ENCODE peak calls at places on chromosomes 6 and 20, in ten cellular contexts. One of them, this sample, is unnamed.

GRCh38 chr6:44146685-44147084 is 11.9 kb upstream of the CAPN11 start:
- DNase-seq in A549: no peak
- DNase-seq in stimulated activated CD4-positive, alpha-beta T cell treated with anti-CD3 and anti-CD28 coated beads, Interleukin-4, amount 100 ng/mL, for 4 hours: no peak
- DNase-seq in heart right ventricle: no peak
- DNase-seq in lower leg skin: no peak
- DNase-seq in activated T-helper 1 cell treated with anti-CD3 and anti-CD28 coated beads, Interleukin-12 subunit alpha, Interleukin-12 subunit beta, Interleukin-2, Interleukin-4 antibody, amounts not matched to agents 30 ng/mL and 10 ng/mL and 1 ng/mL, durations not matched to agents 14 hours and 24 hours and 36 hours: no peak
- DNase-seq in fibroblast of pulmonary artery: no peak
- DNase-seq in amygdala: no peak
- DNase-seq in WTC11: no peak
- DNase-seq in neuronal stem cell: no peak
- DNase-seq in this sample: no peak

GRCh38 chr6:28643017-28643740 is 117.5 kb downstream of the GPX5 start:
- DNase-seq in WTC11: peak; percentile 78
- DNase-seq in activated T-helper 1 cell treated with anti-CD3 and anti-CD28 coated beads, Interleukin-12 subunit alpha, Interleukin-12 subunit beta, Interleukin-2, Interleukin-4 antibody, amounts not matched to agents 30 ng/mL and 10 ng/mL and 1 ng/mL, durations not matched to agents 14 hours and 24 hours and 36 hours: no peak
- DNase-seq in amygdala: no peak
- DNase-seq in heart right ventricle: no peak
- DNase-seq in A549: peak; percentile 87
- DNase-seq in stimulated activated CD4-positive, alpha-beta T cell treated with anti-CD3 and anti-CD28 coated beads, Interleukin-4, amount 100 ng/mL, for 4 hours: no peak
- DNase-seq in neuronal stem cell: no peak
- DNase-seq in lower leg skin: no peak
- DNase-seq in fibroblast of pulmonary artery: peak; percentile 68
- DNase-seq in this sample: no peak

GRCh38 chr6:159095561-159096095 is 50.8 kb upstream of the TAGAP start:
- DNase-seq in heart right ventricle: no peak
- DNase-seq in amygdala: no peak
- DNase-seq in activated T-helper 1 cell treated with anti-CD3 and anti-CD28 coated beads, Interleukin-12 subunit alpha, Interleukin-12 subunit beta, Interleukin-2, Interleukin-4 antibody, amounts not matched to agents 30 ng/mL and 10 ng/mL and 1 ng/mL, durations not matched to agents 14 hours and 24 hours and 36 hours: no peak
- DNase-seq in lower leg skin: no peak
- DNase-seq in stimulated activated CD4-positive, alpha-beta T cell treated with anti-CD3 and anti-CD28 coated beads, Interleukin-4, amount 100 ng/mL, for 4 hours: no peak
- DNase-seq in neuronal stem cell: no peak
- DNase-seq in A549: no peak
- DNase-seq in WTC11: no peak
- DNase-seq in fibroblast of pulmonary artery: no peak
- DNase-seq in this sample: no peak

GRCh38 chr6:57108691-57109090 is 18.7 kb downstream of the ZNF451 start:
- DNase-seq in fibroblast of pulmonary artery: no peak
- DNase-seq in amygdala: no peak
- DNase-seq in neuronal stem cell: no peak
- DNase-seq in stimulated activated CD4-positive, alpha-beta T cell treated with anti-CD3 and anti-CD28 coated beads, Interleukin-4, amount 100 ng/mL, for 4 hours: no peak
- DNase-seq in heart right ventricle: no peak
- DNase-seq in WTC11: no peak
- DNase-seq in lower leg skin: no peak
- DNase-seq in A549: no peak
- DNase-seq in activated T-helper 1 cell treated with anti-CD3 and anti-CD28 coated beads, Interleukin-12 subunit alpha, Interleukin-12 subunit beta, Interleukin-2, Interleukin-4 antibody, amounts not matched to agents 30 ng/mL and 10 ng/mL and 1 ng/mL, durations not matched to agents 14 hours and 24 hours and 36 hours: no peak
- DNase-seq in this sample: no peak

GRCh38 chr6:56657364-56657763 is 14.7 kb upstream of the DST start:
- DNase-seq in neuronal stem cell: no peak
- DNase-seq in heart right ventricle: no peak
- DNase-seq in fibroblast of pulmonary artery: no peak
- DNase-seq in stimulated activated CD4-positive, alpha-beta T cell treated with anti-CD3 and anti-CD28 coated beads, Interleukin-4, amount 100 ng/mL, for 4 hours: no peak
- DNase-seq in amygdala: no peak
- DNase-seq in activated T-helper 1 cell treated with anti-CD3 and anti-CD28 coated beads, Interleukin-12 subunit alpha, Interleukin-12 subunit beta, Interleukin-2, Interleukin-4 antibody, amounts not matched to agents 30 ng/mL and 10 ng/mL and 1 ng/mL, durations not matched to agents 14 hours and 24 hours and 36 hours: no peak
- DNase-seq in A549: no peak
- DNase-seq in WTC11: no peak
- DNase-seq in lower leg skin: no peak
- DNase-seq in this sample: no peak

GRCh38 chr6:72040106-72040505 is 153.8 kb downstream of the RIMS1 start:
- DNase-seq in stimulated activated CD4-positive, alpha-beta T cell treated with anti-CD3 and anti-CD28 coated beads, Interleukin-4, amount 100 ng/mL, for 4 hours: no peak
- DNase-seq in A549: no peak
- DNase-seq in neuronal stem cell: no peak
- DNase-seq in heart right ventricle: no peak
- DNase-seq in activated T-helper 1 cell treated with anti-CD3 and anti-CD28 coated beads, Interleukin-12 subunit alpha, Interleukin-12 subunit beta, Interleukin-2, Interleukin-4 antibody, amounts not matched to agents 30 ng/mL and 10 ng/mL and 1 ng/mL, durations not matched to agents 14 hours and 24 hours and 36 hours: no peak
- DNase-seq in fibroblast of pulmonary artery: no peak
- DNase-seq in WTC11: no peak
- DNase-seq in lower leg skin: no peak
- DNase-seq in amygdala: no peak
- DNase-seq in this sample: no peak

GRCh38 chr20:45968081-45968671 is 3.8 kb downstream of the ZNF335 start:
- DNase-seq in lower leg skin: no peak
- DNase-seq in amygdala: no peak
- DNase-seq in A549: no peak
- DNase-seq in WTC11: no peak
- DNase-seq in stimulated activated CD4-positive, alpha-beta T cell treated with anti-CD3 and anti-CD28 coated beads, Interleukin-4, amount 100 ng/mL, for 4 hours: no peak
- DNase-seq in neuronal stem cell: no peak
- DNase-seq in fibroblast of pulmonary artery: no peak
- DNase-seq in activated T-helper 1 cell treated with anti-CD3 and anti-CD28 coated beads, Interleukin-12 subunit alpha, Interleukin-12 subunit beta, Interleukin-2, Interleukin-4 antibody, amounts not matched to agents 30 ng/mL and 10 ng/mL and 1 ng/mL, durations not matched to agents 14 hours and 24 hours and 36 hours: no peak
- DNase-seq in heart right ventricle: no peak
- DNase-seq in this sample: no peak

GRCh38 chr6:111534366-111534765 is 51.3 kb upstream of the REV3L start:
- DNase-seq in A549: peak; percentile 7
- DNase-seq in amygdala: no peak
- DNase-seq in neuronal stem cell: no peak
- DNase-seq in WTC11: no peak
- DNase-seq in lower leg skin: no peak
- DNase-seq in stimulated activated CD4-positive, alpha-beta T cell treated with anti-CD3 and anti-CD28 coated beads, Interleukin-4, amount 100 ng/mL, for 4 hours: no peak
- DNase-seq in activated T-helper 1 cell treated with anti-CD3 and anti-CD28 coated beads, Interleukin-12 subunit alpha, Interleukin-12 subunit beta, Interleukin-2, Interleukin-4 antibody, amounts not matched to agents 30 ng/mL and 10 ng/mL and 1 ng/mL, durations not matched to agents 14 hours and 24 hours and 36 hours: no peak
- DNase-seq in fibroblast of pulmonary artery: peak; percentile 65
- DNase-seq in heart right ventricle: peak; percentile 46
- DNase-seq in this sample: peak; percentile 45

GRCh38 chr20:58495623-58496428 is 19.4 kb downstream of the APCDD1L start:
- DNase-seq in fibroblast of pulmonary artery: no peak
- DNase-seq in neuronal stem cell: no peak
- DNase-seq in activated T-helper 1 cell treated with anti-CD3 and anti-CD28 coated beads, Interleukin-12 subunit alpha, Interleukin-12 subunit beta, Interleukin-2, Interleukin-4 antibody, amounts not matched to agents 30 ng/mL and 10 ng/mL and 1 ng/mL, durations not matched to agents 14 hours and 24 hours and 36 hours: no peak
- DNase-seq in lower leg skin: no peak
- DNase-seq in A549: no peak
- DNase-seq in stimulated activated CD4-positive, alpha-beta T cell treated with anti-CD3 and anti-CD28 coated beads, Interleukin-4, amount 100 ng/mL, for 4 hours: no peak
- DNase-seq in heart right ventricle: no peak
- DNase-seq in WTC11: no peak
- DNase-seq in amygdala: no peak
- DNase-seq in this sample: no peak

GRCh38 chr6:160428069-160428430 is 79.9 kb downstream of the SLC22A3 start:
- DNase-seq in heart right ventricle: peak; percentile 62
- DNase-seq in amygdala: no peak
- DNase-seq in A549: no peak
- DNase-seq in WTC11: no peak
- DNase-seq in stimulated activated CD4-positive, alpha-beta T cell treated with anti-CD3 and anti-CD28 coated beads, Interleukin-4, amount 100 ng/mL, for 4 hours: no peak
- DNase-seq in lower leg skin: no peak
- DNase-seq in activated T-helper 1 cell treated with anti-CD3 and anti-CD28 coated beads, Interleukin-12 subunit alpha, Interleukin-12 subunit beta, Interleukin-2, Interleukin-4 antibody, amounts not matched to agents 30 ng/mL and 10 ng/mL and 1 ng/mL, durations not matched to agents 14 hours and 24 hours and 36 hours: no peak
- DNase-seq in fibroblast of pulmonary artery: peak; percentile 90
- DNase-seq in neuronal stem cell: no peak
- DNase-seq in this sample: peak; percentile 17

GRCh38 chr6:28585335-28585734 is 59.7 kb downstream of the GPX5 start:
- DNase-seq in heart right ventricle: no peak
- DNase-seq in stimulated activated CD4-positive, alpha-beta T cell treated with anti-CD3 and anti-CD28 coated beads, Interleukin-4, amount 100 ng/mL, for 4 hours: no peak
- DNase-seq in lower leg skin: no peak
- DNase-seq in activated T-helper 1 cell treated with anti-CD3 and anti-CD28 coated beads, Interleukin-12 subunit alpha, Interleukin-12 subunit beta, Interleukin-2, Interleukin-4 antibody, amounts not matched to agents 30 ng/mL and 10 ng/mL and 1 ng/mL, durations not matched to agents 14 hours and 24 hours and 36 hours: no peak
- DNase-seq in fibroblast of pulmonary artery: peak; percentile 85
- DNase-seq in neuronal stem cell: no peak
- DNase-seq in amygdala: no peak
- DNase-seq in WTC11: no peak
- DNase-seq in A549: no peak
- DNase-seq in this sample: no peak

GRCh38 chr6:9830808-9831207 is 584.1 kb downstream of the TFAP2A start:
- DNase-seq in lower leg skin: no peak
- DNase-seq in neuronal stem cell: no peak
- DNase-seq in heart right ventricle: no peak
- DNase-seq in WTC11: no peak
- DNase-seq in fibroblast of pulmonary artery: peak; percentile 4
- DNase-seq in stimulated activated CD4-positive, alpha-beta T cell treated with anti-CD3 and anti-CD28 coated beads, Interleukin-4, amount 100 ng/mL, for 4 hours: no peak
- DNase-seq in amygdala: no peak
- DNase-seq in A549: no peak
- DNase-seq in activated T-helper 1 cell treated with anti-CD3 and anti-CD28 coated beads, Interleukin-12 subunit alpha, Interleukin-12 subunit beta, Interleukin-2, Interleukin-4 antibody, amounts not matched to agents 30 ng/mL and 10 ng/mL and 1 ng/mL, durations not matched to agents 14 hours and 24 hours and 36 hours: no peak
- DNase-seq in this sample: no peak

GRCh38 chr6:350371-350770 is 41.2 kb upstream of the IRF4 start:
- DNase-seq in lower leg skin: no peak
- DNase-seq in neuronal stem cell: no peak
- DNase-seq in stimulated activated CD4-positive, alpha-beta T cell treated with anti-CD3 and anti-CD28 coated beads, Interleukin-4, amount 100 ng/mL, for 4 hours: no peak
- DNase-seq in amygdala: no peak
- DNase-seq in WTC11: no peak
- DNase-seq in fibroblast of pulmonary artery: no peak
- DNase-seq in activated T-helper 1 cell treated with anti-CD3 and anti-CD28 coated beads, Interleukin-12 subunit alpha, Interleukin-12 subunit beta, Interleukin-2, Interleukin-4 antibody, amounts not matched to agents 30 ng/mL and 10 ng/mL and 1 ng/mL, durations not matched to agents 14 hours and 24 hours and 36 hours: no peak
- DNase-seq in A549: no peak
- DNase-seq in heart right ventricle: no peak
- DNase-seq in this sample: no peak

GRCh38 chr20:56995635-56996075 is 270.8 kb downstream of the BMP7 start:
- DNase-seq in amygdala: no peak
- DNase-seq in A549: peak; percentile 36
- DNase-seq in lower leg skin: no peak
- DNase-seq in neuronal stem cell: peak; percentile 41
- DNase-seq in WTC11: peak; percentile 78
- DNase-seq in fibroblast of pulmonary artery: peak; percentile 3
- DNase-seq in stimulated activated CD4-positive, alpha-beta T cell treated with anti-CD3 and anti-CD28 coated beads, Interleukin-4, amount 100 ng/mL, for 4 hours: no peak
- DNase-seq in heart right ventricle: no peak
- DNase-seq in activated T-helper 1 cell treated with anti-CD3 and anti-CD28 coated beads, Interleukin-12 subunit alpha, Interleukin-12 subunit beta, Interleukin-2, Interleukin-4 antibody, amounts not matched to agents 30 ng/mL and 10 ng/mL and 1 ng/mL, durations not matched to agents 14 hours and 24 hours and 36 hours: no peak
- DNase-seq in this sample: no peak

GRCh38 chr20:45406260-45407066 is 1.6 kb upstream of the DBNDD2 start:
- DNase-seq in amygdala: peak; percentile 39
- DNase-seq in activated T-helper 1 cell treated with anti-CD3 and anti-CD28 coated beads, Interleukin-12 subunit alpha, Interleukin-12 subunit beta, Interleukin-2, Interleukin-4 antibody, amounts not matched to agents 30 ng/mL and 10 ng/mL and 1 ng/mL, durations not matched to agents 14 hours and 24 hours and 36 hours: peak; percentile 19
- DNase-seq in heart right ventricle: peak; percentile 91
- DNase-seq in WTC11: peak; percentile 76
- DNase-seq in stimulated activated CD4-positive, alpha-beta T cell treated with anti-CD3 and anti-CD28 coated beads, Interleukin-4, amount 100 ng/mL, for 4 hours: peak; percentile 78
- DNase-seq in lower leg skin: peak; percentile 36
- DNase-seq in fibroblast of pulmonary artery: peak; percentile 24
- DNase-seq in A549: peak; percentile 25
- DNase-seq in neuronal stem cell: peak; percentile 40
- DNase-seq in this sample: peak; percentile 75

GRCh38 chr6:79416931-79417330 is 120.3 kb downstream of the LCA5 start:
- DNase-seq in A549: no peak
- DNase-seq in fibroblast of pulmonary artery: no peak
- DNase-seq in WTC11: no peak
- DNase-seq in lower leg skin: no peak
- DNase-seq in neuronal stem cell: no peak
- DNase-seq in heart right ventricle: no peak
- DNase-seq in activated T-helper 1 cell treated with anti-CD3 and anti-CD28 coated beads, Interleukin-12 subunit alpha, Interleukin-12 subunit beta, Interleukin-2, Interleukin-4 antibody, amounts not matched to agents 30 ng/mL and 10 ng/mL and 1 ng/mL, durations not matched to agents 14 hours and 24 hours and 36 hours: no peak
- DNase-seq in amygdala: no peak
- DNase-seq in stimulated activated CD4-positive, alpha-beta T cell treated with anti-CD3 and anti-CD28 coated beads, Interleukin-4, amount 100 ng/mL, for 4 hours: no peak
- DNase-seq in this sample: no peak

GRCh38 chr6:31614674-31615578 is at the start of gene AIF1:
- DNase-seq in A549: no peak
- DNase-seq in activated T-helper 1 cell treated with anti-CD3 and anti-CD28 coated beads, Interleukin-12 subunit alpha, Interleukin-12 subunit beta, Interleukin-2, Interleukin-4 antibody, amounts not matched to agents 30 ng/mL and 10 ng/mL and 1 ng/mL, durations not matched to agents 14 hours and 24 hours and 36 hours: no peak
- DNase-seq in neuronal stem cell: no peak
- DNase-seq in amygdala: no peak
- DNase-seq in fibroblast of pulmonary artery: no peak
- DNase-seq in stimulated activated CD4-positive, alpha-beta T cell treated with anti-CD3 and anti-CD28 coated beads, Interleukin-4, amount 100 ng/mL, for 4 hours: no peak
- DNase-seq in heart right ventricle: no peak
- DNase-seq in lower leg skin: no peak
- DNase-seq in WTC11: no peak
- DNase-seq in this sample: no peak

GRCh38 chr6:82298012-82298411 is 50.5 kb upstream of the IBTK start:
- DNase-seq in A549: peak; percentile 43
- DNase-seq in neuronal stem cell: no peak
- DNase-seq in amygdala: no peak
- DNase-seq in lower leg skin: no peak
- DNase-seq in stimulated activated CD4-positive, alpha-beta T cell treated with anti-CD3 and anti-CD28 coated beads, Interleukin-4, amount 100 ng/mL, for 4 hours: no peak
- DNase-seq in WTC11: no peak
- DNase-seq in heart right ventricle: no peak
- DNase-seq in fibroblast of pulmonary artery: peak; percentile 6
- DNase-seq in activated T-helper 1 cell treated with anti-CD3 and anti-CD28 coated beads, Interleukin-12 subunit alpha, Interleukin-12 subunit beta, Interleukin-2, Interleukin-4 antibody, amounts not matched to agents 30 ng/mL and 10 ng/mL and 1 ng/mL, durations not matched to agents 14 hours and 24 hours and 36 hours: no peak
- DNase-seq in this sample: no peak

GRCh38 chr20:17525650-17526049 is 5.5 kb downstream of the BFSP1 start:
- DNase-seq in activated T-helper 1 cell treated with anti-CD3 and anti-CD28 coated beads, Interleukin-12 subunit alpha, Interleukin-12 subunit beta, Interleukin-2, Interleukin-4 antibody, amounts not matched to agents 30 ng/mL and 10 ng/mL and 1 ng/mL, durations not matched to agents 14 hours and 24 hours and 36 hours: no peak
- DNase-seq in neuronal stem cell: no peak
- DNase-seq in WTC11: peak; percentile 36
- DNase-seq in A549: peak; percentile 75
- DNase-seq in heart right ventricle: no peak
- DNase-seq in fibroblast of pulmonary artery: peak; percentile 45
- DNase-seq in amygdala: no peak
- DNase-seq in stimulated activated CD4-positive, alpha-beta T cell treated with anti-CD3 and anti-CD28 coated beads, Interleukin-4, amount 100 ng/mL, for 4 hours: no peak
- DNase-seq in lower leg skin: no peak
- DNase-seq in this sample: no peak

GRCh38 chr6:83879746-83880145 is 20.3 kb downstream of the CYB5R4 start:
- DNase-seq in stimulated activated CD4-positive, alpha-beta T cell treated with anti-CD3 and anti-CD28 coated beads, Interleukin-4, amount 100 ng/mL, for 4 hours: no peak
- DNase-seq in amygdala: no peak
- DNase-seq in A549: no peak
- DNase-seq in neuronal stem cell: no peak
- DNase-seq in fibroblast of pulmonary artery: no peak
- DNase-seq in activated T-helper 1 cell treated with anti-CD3 and anti-CD28 coated beads, Interleukin-12 subunit alpha, Interleukin-12 subunit beta, Interleukin-2, Interleukin-4 antibody, amounts not matched to agents 30 ng/mL and 10 ng/mL and 1 ng/mL, durations not matched to agents 14 hours and 24 hours and 36 hours: no peak
- DNase-seq in heart right ventricle: no peak
- DNase-seq in lower leg skin: no peak
- DNase-seq in WTC11: no peak
- DNase-seq in this sample: no peak

GRCh38 chr6:88626460-88626859 is 337.0 kb downstream of the RNGTT start:
- DNase-seq in heart right ventricle: no peak
- DNase-seq in WTC11: no peak
- DNase-seq in lower leg skin: no peak
- DNase-seq in stimulated activated CD4-positive, alpha-beta T cell treated with anti-CD3 and anti-CD28 coated beads, Interleukin-4, amount 100 ng/mL, for 4 hours: no peak
- DNase-seq in neuronal stem cell: no peak
- DNase-seq in amygdala: no peak
- DNase-seq in A549: no peak
- DNase-seq in activated T-helper 1 cell treated with anti-CD3 and anti-CD28 coated beads, Interleukin-12 subunit alpha, Interleukin-12 subunit beta, Interleukin-2, Interleukin-4 antibody, amounts not matched to agents 30 ng/mL and 10 ng/mL and 1 ng/mL, durations not matched to agents 14 hours and 24 hours and 36 hours: no peak
- DNase-seq in fibroblast of pulmonary artery: no peak
- DNase-seq in this sample: no peak

GRCh38 chr20:37316116-37316774 is 26.8 kb downstream of the MANBAL start:
- DNase-seq in heart right ventricle: no peak
- DNase-seq in activated T-helper 1 cell treated with anti-CD3 and anti-CD28 coated beads, Interleukin-12 subunit alpha, Interleukin-12 subunit beta, Interleukin-2, Interleukin-4 antibody, amounts not matched to agents 30 ng/mL and 10 ng/mL and 1 ng/mL, durations not matched to agents 14 hours and 24 hours and 36 hours: peak; percentile 25
- DNase-seq in fibroblast of pulmonary artery: no peak
- DNase-seq in amygdala: no peak
- DNase-seq in WTC11: no peak
- DNase-seq in A549: no peak
- DNase-seq in lower leg skin: no peak
- DNase-seq in neuronal stem cell: no peak
- DNase-seq in stimulated activated CD4-positive, alpha-beta T cell treated with anti-CD3 and anti-CD28 coated beads, Interleukin-4, amount 100 ng/mL, for 4 hours: no peak
- DNase-seq in this sample: no peak

GRCh38 chr6:151044465-151045441 is 179.3 kb downstream of the MTHFD1L start:
- DNase-seq in fibroblast of pulmonary artery: peak; percentile 93
- DNase-seq in A549: peak; percentile 94
- DNase-seq in activated T-helper 1 cell treated with anti-CD3 and anti-CD28 coated beads, Interleukin-12 subunit alpha, Interleukin-12 subunit beta, Interleukin-2, Interleukin-4 antibody, amounts not matched to agents 30 ng/mL and 10 ng/mL and 1 ng/mL, durations not matched to agents 14 hours and 24 hours and 36 hours: no peak
- DNase-seq in lower leg skin: peak; percentile 28
- DNase-seq in neuronal stem cell: no peak
- DNase-seq in WTC11: no peak
- DNase-seq in amygdala: no peak
- DNase-seq in heart right ventricle: peak; percentile 26
- DNase-seq in stimulated activated CD4-positive, alpha-beta T cell treated with anti-CD3 and anti-CD28 coated beads, Interleukin-4, amount 100 ng/mL, for 4 hours: no peak
- DNase-seq in this sample: no peak

GRCh38 chr6:21227486-21227885 is 366.1 kb upstream of the SOX4 start:
- DNase-seq in neuronal stem cell: no peak
- DNase-seq in WTC11: no peak
- DNase-seq in lower leg skin: no peak
- DNase-seq in amygdala: no peak
- DNase-seq in A549: no peak
- DNase-seq in heart right ventricle: no peak
- DNase-seq in activated T-helper 1 cell treated with anti-CD3 and anti-CD28 coated beads, Interleukin-12 subunit alpha, Interleukin-12 subunit beta, Interleukin-2, Interleukin-4 antibody, amounts not matched to agents 30 ng/mL and 10 ng/mL and 1 ng/mL, durations not matched to agents 14 hours and 24 hours and 36 hours: no peak
- DNase-seq in fibroblast of pulmonary artery: no peak
- DNase-seq in stimulated activated CD4-positive, alpha-beta T cell treated with anti-CD3 and anti-CD28 coated beads, Interleukin-4, amount 100 ng/mL, for 4 hours: no peak
- DNase-seq in this sample: no peak

GRCh38 chr6:28280595-28281287 is 631 bp upstream of the PGBD1 start:
- DNase-seq in activated T-helper 1 cell treated with anti-CD3 and anti-CD28 coated beads, Interleukin-12 subunit alpha, Interleukin-12 subunit beta, Interleukin-2, Interleukin-4 antibody, amounts not matched to agents 30 ng/mL and 10 ng/mL and 1 ng/mL, durations not matched to agents 14 hours and 24 hours and 36 hours: no peak
- DNase-seq in heart right ventricle: no peak
- DNase-seq in A549: no peak
- DNase-seq in WTC11: no peak
- DNase-seq in stimulated activated CD4-positive, alpha-beta T cell treated with anti-CD3 and anti-CD28 coated beads, Interleukin-4, amount 100 ng/mL, for 4 hours: no peak
- DNase-seq in lower leg skin: no peak
- DNase-seq in neuronal stem cell: no peak
- DNase-seq in amygdala: no peak
- DNase-seq in fibroblast of pulmonary artery: no peak
- DNase-seq in this sample: no peak

GRCh38 chr6:39882567-39882953 is 51.7 kb downstream of the MOCS1 start:
- DNase-seq in A549: no peak
- DNase-seq in fibroblast of pulmonary artery: peak; percentile 98
- DNase-seq in activated T-helper 1 cell treated with anti-CD3 and anti-CD28 coated beads, Interleukin-12 subunit alpha, Interleukin-12 subunit beta, Interleukin-2, Interleukin-4 antibody, amounts not matched to agents 30 ng/mL and 10 ng/mL and 1 ng/mL, durations not matched to agents 14 hours and 24 hours and 36 hours: no peak
- DNase-seq in neuronal stem cell: no peak
- DNase-seq in lower leg skin: no peak
- DNase-seq in amygdala: no peak
- DNase-seq in WTC11: no peak
- DNase-seq in stimulated activated CD4-positive, alpha-beta T cell treated with anti-CD3 and anti-CD28 coated beads, Interleukin-4, amount 100 ng/mL, for 4 hours: no peak
- DNase-seq in heart right ventricle: no peak
- DNase-seq in this sample: peak; percentile 32

GRCh38 chr6:22036267-22036666 is 260.6 kb downstream of the PRL start:
- DNase-seq in A549: peak; percentile 82
- DNase-seq in activated T-helper 1 cell treated with anti-CD3 and anti-CD28 coated beads, Interleukin-12 subunit alpha, Interleukin-12 subunit beta, Interleukin-2, Interleukin-4 antibody, amounts not matched to agents 30 ng/mL and 10 ng/mL and 1 ng/mL, durations not matched to agents 14 hours and 24 hours and 36 hours: no peak
- DNase-seq in neuronal stem cell: peak; percentile 54
- DNase-seq in amygdala: no peak
- DNase-seq in fibroblast of pulmonary artery: peak; percentile 33
- DNase-seq in lower leg skin: no peak
- DNase-seq in WTC11: peak; percentile 50
- DNase-seq in heart right ventricle: no peak
- DNase-seq in stimulated activated CD4-positive, alpha-beta T cell treated with anti-CD3 and anti-CD28 coated beads, Interleukin-4, amount 100 ng/mL, for 4 hours: no peak
- DNase-seq in this sample: no peak

GRCh38 chr6:151757506-151757955 is 50.0 kb upstream of the ESR1 start:
- DNase-seq in A549: no peak
- DNase-seq in activated T-helper 1 cell treated with anti-CD3 and anti-CD28 coated beads, Interleukin-12 subunit alpha, Interleukin-12 subunit beta, Interleukin-2, Interleukin-4 antibody, amounts not matched to agents 30 ng/mL and 10 ng/mL and 1 ng/mL, durations not matched to agents 14 hours and 24 hours and 36 hours: peak; percentile 53
- DNase-seq in fibroblast of pulmonary artery: no peak
- DNase-seq in lower leg skin: no peak
- DNase-seq in amygdala: no peak
- DNase-seq in neuronal stem cell: no peak
- DNase-seq in stimulated activated CD4-positive, alpha-beta T cell treated with anti-CD3 and anti-CD28 coated beads, Interleukin-4, amount 100 ng/mL, for 4 hours: no peak
- DNase-seq in heart right ventricle: no peak
- DNase-seq in WTC11: no peak
- DNase-seq in this sample: no peak

This sample was measured in anterior cingulate cortex.